ENCODE peak calls at places on chromosomes 1 and 21, in eight cellular contexts. W, F, B, S, O, Y, P and A are unnamed samples.

GRCh38 chr1:234613992-234614584 is 4.1 kb upstream of the IRF2BP2 start:
- DNase-seq in W (no peak), F (no peak), B (no peak), S (no peak), O (no peak), Y (no peak), P (no peak), A (no peak)

GRCh38 chr1:9066945-9067807 is 2.3 kb downstream of the SLC2A5 start:
- DNase-seq in W (no peak), F (peak), B (peak), S (no peak), O (no peak), Y (peak), P (peak), A (no peak)

GRCh38 chr1:85465099-85465790 is at the start of gene DDAH1:
- DNase-seq in W (no peak), F (peak), B (peak), S (peak), O (no peak), Y (peak), P (peak), A (no peak)

GRCh38 chr1:50658421-50659076 is 235.3 kb upstream of the DMRTA2 start:
- DNase-seq in W (no peak), F (peak), B (no peak), S (no peak), O (no peak), Y (no peak), P (no peak), A (no peak)

GRCh38 chr21:31289702-31290101 is 54.4 kb downstream of the TIAM1 start:
- DNase-seq in W (no peak), F (no peak), B (no peak), S (no peak), O (no peak), Y (no peak), P (no peak), A (no peak)

GRCh38 chr1:197799271-197799670 is 24.0 kb upstream of the DENND1B start:
- DNase-seq in W (no peak), F (peak), B (no peak), S (no peak), O (no peak), Y (peak), P (peak), A (no peak)

GRCh38 chr1:205147191-205147590 is 25.4 kb upstream of the RBBP5 start:
- DNase-seq in W (no peak), F (peak), B (no peak), S (no peak), O (no peak), Y (peak), P (peak), A (no peak)

GRCh38 chr1:229579101-229579651 is 20.7 kb upstream of the ABCB10 start:
- DNase-seq in W (no peak), F (peak), B (no peak), S (no peak), O (peak), Y (peak), P (no peak), A (no peak)

GRCh38 chr21:45618846-45619485 is 24.6 kb upstream of the PCBP3 start:
- DNase-seq in W (no peak), F (peak), B (no peak), S (no peak), O (no peak), Y (peak), P (no peak), A (no peak)

GRCh38 chr21:46180079-46180722 is 4.1 kb downstream of the SPATC1L start:
- DNase-seq in W (no peak), F (no peak), B (no peak), S (no peak), O (no peak), Y (no peak), P (no peak), A (no peak)

GRCh38 chr1:44421374-44422028 is 16.4 kb downstream of the RNF220 start:
- DNase-seq in W (no peak), F (no peak), B (no peak), S (no peak), O (no peak), Y (no peak), P (no peak), A (no peak)

GRCh38 chr1:157496121-157496526 is 56.2 kb downstream of the FCRL5 start:
- DNase-seq in W (no peak), F (peak), B (no peak), S (peak), O (peak), Y (peak), P (peak), A (no peak)

GRCh38 chr1:240462766-240463410 is 149.1 kb downstream of the GREM2 start:
- DNase-seq in W (no peak), F (no peak), B (no peak), S (no peak), O (no peak), Y (no peak), P (no peak), A (no peak)

GRCh38 chr1:247482747-247483146 is 24.8 kb upstream of the OR2B11 start:
- DNase-seq in W (no peak), F (peak), B (no peak), S (no peak), O (no peak), Y (peak), P (peak), A (no peak)

GRCh38 chr1:202187040-202187671 is 6.4 kb upstream of the LGR6 start:
- DNase-seq in W (no peak), F (no peak), B (peak), S (no peak), O (no peak), Y (no peak), P (no peak), A (no peak)

GRCh38 chr1:119047040-119047438 is 58.9 kb upstream of the TBX15 start:
- DNase-seq in W (no peak), F (no peak), B (no peak), S (no peak), O (no peak), Y (no peak), P (no peak), A (no peak)

GRCh38 chr1:210301254-210301955 is 27.3 kb upstream of the HHAT start:
- DNase-seq in W (no peak), F (no peak), B (no peak), S (no peak), O (no peak), Y (no peak), P (no peak), A (no peak)

GRCh38 chr1:43856188-43856587 is 77.4 kb upstream of the ARTN start:
- DNase-seq in W (no peak), F (no peak), B (no peak), S (no peak), O (no peak), Y (no peak), P (no peak), A (no peak)

GRCh38 chr1:67532452-67533216 is 102.4 kb upstream of the SERBP1 start:
- DNase-seq in W (no peak), F (peak), B (peak), S (no peak), O (peak), Y (peak), P (peak), A (no peak)

GRCh38 chr1:67213164-67213563 is 46.9 kb downstream of the IL23R start:
- DNase-seq in W (no peak), F (peak), B (no peak), S (no peak), O (no peak), Y (peak), P (peak), A (no peak)

GRCh38 chr1:48807599-48808260 is 31.0 kb upstream of the BEND5 start:
- DNase-seq in W (no peak), F (no peak), B (no peak), S (no peak), O (no peak), Y (no peak), P (no peak), A (no peak)

GRCh38 chr1:56447732-56448276 is 131.6 kb downstream of the PLPP3 start:
- DNase-seq in W (no peak), F (no peak), B (no peak), S (no peak), O (no peak), Y (no peak), P (no peak), A (no peak)

GRCh38 chr1:156704930-156705320 is 458 bp downstream of the CRABP2 start:
- DNase-seq in W (no peak), F (peak), B (peak), S (no peak), O (no peak), Y (peak), P (peak), A (no peak)